ENCODE peak calls at places on chromosome 6, in ten cellular contexts. D is naive B cell; C is cardiac fibroblast; V is B cell; H is RPMI8226; S is GM06990; R is pons; M is retinal pigment epithelial cell; J is stimulated activated CD4-positive, alpha-beta T cell treated with anti-CD3 and anti-CD28 coated beads, Interleukin-12 subunit alpha, Interleukin-12 subunit beta, amount 100 ng/mL, for 24 hours; G is A549. X is an unnamed sample.
A peak's percentile ranks its signal among the peaks of the same experiment; 100 is the strongest.

GRCh38 chr6:166786704-166787293 is 159.7 kb upstream of the RPS6KA2 start:
- DNase-seq in D (peak; percentile 55), C (peak; percentile 83), V (peak; percentile 67), H (peak; percentile 71), S (no peak), R (peak; percentile 83), M (no peak), J (no peak), G (peak; percentile 63), X (peak; percentile 80)

GRCh38 chr6:19446570-19446969 is 390.6 kb upstream of the ID4 start:
- DNase-seq in D (no peak), C (no peak), V (no peak), H (no peak), S (no peak), R (no peak), M (no peak), J (no peak), G (no peak), X (no peak)

GRCh38 chr6:13769655-13770053 is 44.7 kb downstream of the MCUR1 start:
- DNase-seq in D (no peak), C (no peak), V (no peak), H (no peak), S (no peak), R (no peak), M (no peak), J (no peak), G (no peak), X (no peak)

GRCh38 chr6:82410151-82410621 is 46.6 kb downstream of the TPBG start:
- DNase-seq in D (no peak), C (peak; percentile 99), V (no peak), H (no peak), S (no peak), R (no peak), M (no peak), J (no peak), G (no peak), X (no peak)

GRCh38 chr6:68139130-68139529 is 496.0 kb upstream of the ADGRB3 start:
- DNase-seq in D (no peak), C (no peak), V (no peak), H (no peak), S (no peak), R (no peak), M (no peak), J (no peak), G (no peak), X (no peak)

GRCh38 chr6:11943060-11943459 is 69.1 kb upstream of the HIVEP1 start:
- DNase-seq in D (no peak), C (no peak), V (no peak), H (no peak), S (no peak), R (no peak), M (no peak), J (no peak), G (no peak), X (no peak)

GRCh38 chr6:152636675-152637421 is at the start of gene SYNE1:
- DNase-seq in D (no peak), C (peak; percentile 29), V (peak; percentile 35), H (no peak), S (peak; percentile 39), R (no peak), M (no peak), J (no peak), G (peak; percentile 9), X (peak; percentile 19)

GRCh38 chr6:25027221-25027916 is 91.6 kb upstream of the RIPOR2 start:
- DNase-seq in D (peak; percentile 53), C (no peak), V (peak; percentile 80), H (peak; percentile 93), S (peak; percentile 81), R (no peak), M (no peak), J (peak; percentile 70), G (no peak), X (no peak)

X was measured in OCI-LY7.